ENCODE peak calls at places on chromosomes 2 and 18, in seven cellular contexts. One of them, this sample, is unnamed.
A peak's percentile ranks its signal among the peaks of the same experiment; 100 is the strongest.

GRCh38 chr2:65107530-65107929 is 22.4 kb downstream of the RAB1A start:
- DNase-seq in endothelial cell of umbilical vein: no peak
- DNase-seq in H1: no peak
- DNase-seq in GM12878: no peak
- DNase-seq in K562: no peak
- DNase-seq in HCT116: no peak
- DNase-seq in HepG2: no peak
- DNase-seq in this sample: no peak

GRCh38 chr2:159402790-159403189 is 116.3 kb upstream of the WDSUB1 start:
- DNase-seq in endothelial cell of umbilical vein: no peak
- DNase-seq in H1: no peak
- DNase-seq in GM12878: no peak
- DNase-seq in K562: no peak
- DNase-seq in HCT116: no peak
- DNase-seq in HepG2: peak; percentile 9
- DNase-seq in this sample: no peak

GRCh38 chr18:74234326-74235171 is 57.2 kb downstream of the CYB5A start:
- DNase-seq in endothelial cell of umbilical vein: peak; percentile 7
- DNase-seq in H1: no peak
- DNase-seq in GM12878: no peak
- DNase-seq in K562: no peak
- DNase-seq in HCT116: no peak
- DNase-seq in HepG2: peak; percentile 98
- DNase-seq in this sample: peak; percentile 3

GRCh38 chr2:20623241-20623640 is 27.7 kb downstream of the HS1BP3 start:
- DNase-seq in endothelial cell of umbilical vein: no peak
- DNase-seq in H1: no peak
- DNase-seq in GM12878: no peak
- DNase-seq in K562: no peak
- DNase-seq in HCT116: no peak
- DNase-seq in HepG2: no peak
- DNase-seq in this sample: no peak

GRCh38 chr2:195251221-195251620 is 405.8 kb upstream of the SLC39A10 start:
- DNase-seq in endothelial cell of umbilical vein: peak; percentile 37
- DNase-seq in H1: no peak
- DNase-seq in GM12878: no peak
- DNase-seq in K562: no peak
- DNase-seq in HCT116: no peak
- DNase-seq in HepG2: no peak
- DNase-seq in this sample: no peak

GRCh38 chr2:9236867-9237266 is 30.3 kb downstream of the ASAP2 start:
- DNase-seq in endothelial cell of umbilical vein: peak; percentile 56
- DNase-seq in H1: no peak
- DNase-seq in GM12878: no peak
- DNase-seq in K562: no peak
- DNase-seq in HCT116: no peak
- DNase-seq in HepG2: no peak
- DNase-seq in this sample: no peak

GRCh38 chr2:127061377-127062273 is 45.3 kb downstream of the BIN1 start:
- DNase-seq in endothelial cell of umbilical vein: peak; percentile 94
- DNase-seq in H1: no peak
- DNase-seq in GM12878: no peak
- DNase-seq in K562: no peak
- DNase-seq in HCT116: no peak
- DNase-seq in HepG2: no peak
- DNase-seq in this sample: peak; percentile 85

GRCh38 chr18:66676699-66677098 is 72.8 kb upstream of the CDH19 start:
- DNase-seq in endothelial cell of umbilical vein: no peak
- DNase-seq in H1: no peak
- DNase-seq in GM12878: no peak
- DNase-seq in K562: no peak
- DNase-seq in HCT116: no peak
- DNase-seq in HepG2: no peak
- DNase-seq in this sample: no peak

GRCh38 chr2:102717308-102718018 is 44.4 kb upstream of the TMEM182 start:
- DNase-seq in endothelial cell of umbilical vein: no peak
- DNase-seq in H1: no peak
- DNase-seq in GM12878: no peak
- DNase-seq in K562: no peak
- DNase-seq in HCT116: no peak
- DNase-seq in HepG2: no peak
- DNase-seq in this sample: no peak

GRCh38 chr18:23894661-23895175 is 119.8 kb upstream of the TTC39C start:
- DNase-seq in endothelial cell of umbilical vein: no peak
- DNase-seq in H1: no peak
- DNase-seq in GM12878: no peak
- DNase-seq in K562: no peak
- DNase-seq in HCT116: no peak
- DNase-seq in HepG2: no peak
- DNase-seq in this sample: no peak

GRCh38 chr2:30385327-30385726 is 61.7 kb upstream of the LCLAT1 start:
- DNase-seq in endothelial cell of umbilical vein: peak; percentile 33
- DNase-seq in H1: peak; percentile 63
- DNase-seq in GM12878: no peak
- DNase-seq in K562: no peak
- DNase-seq in HCT116: no peak
- DNase-seq in HepG2: no peak
- DNase-seq in this sample: no peak

GRCh38 chr2:150887926-150888325 is 373.7 kb downstream of the RBM43 start:
- DNase-seq in endothelial cell of umbilical vein: peak; percentile 5
- DNase-seq in H1: no peak
- DNase-seq in GM12878: no peak
- DNase-seq in K562: no peak
- DNase-seq in HCT116: no peak
- DNase-seq in HepG2: no peak
- DNase-seq in this sample: no peak

GRCh38 chr2:173148520-173148919 is 72.9 kb downstream of the MAP3K20 start:
- DNase-seq in endothelial cell of umbilical vein: no peak
- DNase-seq in H1: no peak
- DNase-seq in GM12878: no peak
- DNase-seq in K562: no peak
- DNase-seq in HCT116: no peak
- DNase-seq in HepG2: no peak
- DNase-seq in this sample: no peak

DNA sequence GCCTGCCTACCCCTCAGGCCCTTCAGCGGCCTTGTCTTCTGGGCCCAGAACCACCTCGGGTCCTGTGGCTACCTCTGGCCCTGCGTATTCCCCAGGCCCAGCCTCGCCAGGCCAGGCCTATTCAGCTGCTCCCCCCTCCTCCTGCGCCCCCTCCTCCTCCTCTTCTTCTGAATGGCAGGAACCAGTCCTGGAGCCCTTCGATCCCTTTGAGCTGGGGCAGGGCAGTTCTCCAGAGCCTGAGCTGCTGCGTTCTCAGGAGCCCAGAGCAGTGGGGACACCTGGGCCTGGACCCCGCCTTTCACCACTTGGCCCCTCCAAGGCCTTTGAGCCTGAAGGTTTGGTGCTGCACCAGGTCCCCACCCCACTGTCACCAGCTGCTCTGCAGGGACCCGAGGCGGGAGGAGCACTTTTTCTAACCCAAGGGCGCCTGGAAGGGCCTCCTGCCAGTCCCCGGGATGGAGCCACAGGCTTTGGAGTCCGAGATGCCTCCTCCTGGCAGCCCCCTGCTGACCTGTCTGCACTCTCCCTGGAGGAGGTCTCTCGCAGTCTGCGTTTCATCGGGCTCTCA is 14.7 kb downstream of the GAREM2 start:
- DNase-seq in endothelial cell of umbilical vein: no peak
- DNase-seq in H1: peak; percentile 46
- DNase-seq in GM12878: no peak
- DNase-seq in K562: no peak
- DNase-seq in HCT116: no peak
- DNase-seq in HepG2: no peak
- DNase-seq in this sample: no peak
- TF ChIP-seq EZH2 in endothelial cell of umbilical vein: no peak
- TF ChIP-seq EZH2 in H1: no peak
- TF ChIP-seq EZH2 in GM12878: no peak
- TF ChIP-seq EZH2 in K562: no peak
- TF ChIP-seq EZH2 in HCT116: no peak
- TF ChIP-seq EZH2 in HepG2: no peak
- TF ChIP-seq EZH2 in this sample: no peak

DNA sequence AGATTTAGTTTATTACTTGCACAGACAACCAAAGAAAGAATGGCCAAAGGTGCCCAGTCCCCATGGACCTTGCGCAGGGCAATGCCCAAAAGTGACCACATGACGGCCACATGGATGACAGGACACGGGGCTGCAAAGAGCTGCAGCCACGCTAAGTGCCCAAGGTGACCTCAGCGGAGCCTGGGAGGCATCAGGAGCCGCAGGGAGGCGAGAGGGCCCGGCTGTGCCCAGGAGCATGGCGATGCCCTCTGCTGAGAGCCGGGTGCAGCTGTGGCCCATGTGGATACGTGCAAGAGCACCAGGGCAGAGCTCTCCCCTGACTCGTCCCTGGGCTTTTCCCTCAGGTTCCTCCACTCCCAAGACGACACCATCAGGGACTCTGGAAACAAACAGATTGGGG is 14.7 kb downstream of the HES6 start:
- DNase-seq in endothelial cell of umbilical vein: no peak
- DNase-seq in H1: no peak
- DNase-seq in GM12878: no peak
- DNase-seq in K562: no peak
- DNase-seq in HCT116: no peak
- DNase-seq in HepG2: no peak
- DNase-seq in this sample: no peak
- H3K9ac ChIP-seq in endothelial cell of umbilical vein: no peak overlapping the region
- H3K9ac ChIP-seq in H1: no peak overlapping the region
- H3K9ac ChIP-seq in GM12878: no peak overlapping the region
- H3K9ac ChIP-seq in K562: no peak overlapping the region
- H3K9ac ChIP-seq in HCT116: no peak overlapping the region
- H3K9ac ChIP-seq in HepG2: no peak overlapping the region
- H3K9ac ChIP-seq in this sample: peak overlapping the region; percentile 0

DNA sequence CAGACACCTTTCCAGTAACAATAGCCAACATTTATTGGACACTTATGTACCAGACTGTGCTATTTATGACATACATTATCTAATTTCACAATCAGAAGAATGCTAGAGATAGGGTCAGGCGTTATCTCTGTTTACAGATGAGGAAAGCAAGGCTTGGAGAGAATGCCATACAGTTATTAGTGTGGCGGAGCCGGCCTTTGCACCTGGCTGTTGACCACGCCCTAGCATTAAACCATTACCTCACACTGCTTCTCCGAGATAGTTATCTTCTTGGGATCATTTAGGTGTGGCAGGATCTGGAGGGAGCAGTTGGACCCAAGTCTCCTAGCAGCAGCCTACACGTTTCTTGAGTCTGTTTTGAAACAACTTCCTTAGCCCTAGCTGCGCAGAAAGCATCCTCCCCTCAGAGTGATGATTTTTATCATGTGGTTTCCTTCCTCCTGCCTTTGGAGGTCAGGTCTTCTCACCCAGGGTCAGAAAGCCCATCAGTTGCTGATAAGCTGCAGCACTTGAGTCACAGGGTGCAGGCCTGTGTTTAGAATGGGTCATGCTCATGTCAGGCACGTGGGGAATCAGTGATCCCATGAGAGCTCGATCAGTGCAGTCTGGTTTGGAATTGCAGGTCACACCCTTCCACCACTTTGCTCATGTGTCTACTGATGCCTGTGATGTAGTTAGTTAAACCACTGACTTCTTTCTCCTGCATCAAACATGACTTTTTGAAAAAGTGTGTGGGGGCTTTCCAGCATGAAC is 118.2 kb downstream of the SPTBN1 start:
- DNase-seq in endothelial cell of umbilical vein: peak; percentile 58
- DNase-seq in H1: no peak
- DNase-seq in GM12878: peak; percentile 86
- DNase-seq in K562: peak; percentile 61
- DNase-seq in HCT116: no peak
- DNase-seq in HepG2: peak; percentile 88
- DNase-seq in this sample: no peak
- TF ChIP-seq POLR2AphosphoS5 in endothelial cell of umbilical vein: peak; percentile 83
- TF ChIP-seq POLR2AphosphoS5 in H1: no peak
- TF ChIP-seq POLR2AphosphoS5 in GM12878: no peak
- TF ChIP-seq POLR2AphosphoS5 in K562: no peak
- TF ChIP-seq POLR2AphosphoS5 in HCT116: no peak
- TF ChIP-seq POLR2AphosphoS5 in HepG2: no peak
- TF ChIP-seq POLR2AphosphoS5 in this sample: no peak

GRCh38 chr2:172102159-172102857 is 392 bp downstream of the DLX2 start:
- DNase-seq in endothelial cell of umbilical vein: peak; percentile 21
- DNase-seq in H1: no peak
- DNase-seq in GM12878: no peak
- DNase-seq in K562: peak; percentile 82
- DNase-seq in HCT116: no peak
- DNase-seq in HepG2: no peak
- DNase-seq in this sample: no peak
- TF ChIP-seq EZH2 in endothelial cell of umbilical vein: no peak
- TF ChIP-seq EZH2 in H1: no peak
- TF ChIP-seq EZH2 in GM12878: no peak
- TF ChIP-seq EZH2 in K562: no peak
- TF ChIP-seq EZH2 in HCT116: no peak
- TF ChIP-seq EZH2 in HepG2: no peak
- TF ChIP-seq EZH2 in this sample: no peak

This sample was measured in SK-N-MC.